ENCODE peak calls at places on chromosomes 7 and 10, in nine cellular contexts. One of them, this sample, is unnamed.

GRCh38 chr7:32477649-32477980 is 12.6 kb downstream of the LSM5 start:
- DNase-seq in activated CD4-positive, alpha-beta T cell treated with anti-CD3 and anti-CD28 coated beads, Interleukin-2, amount 10 ng/mL, durations not matched to agents 7 days and 5 days: no peak
- DNase-seq in heart right ventricle: no peak
- DNase-seq in HuH-7: no peak
- DNase-seq in NCI-H524 treated with DMSO at 0.1 percent for 48 hours: no peak
- DNase-seq in renal cortical epithelial cell: no peak
- DNase-seq in NCI-H446 treated with DMSO at 0.1 percent for 48 hours: no peak
- DNase-seq in COR-L47: no peak
- DNase-seq in glomerular endothelial cell: no peak
- DNase-seq in this sample: no peak

GRCh38 chr7:145624618-145625017 is 492.0 kb upstream of the CNTNAP2 start:
- DNase-seq in glomerular endothelial cell: no peak
- DNase-seq in NCI-H524 treated with DMSO at 0.1 percent for 48 hours: no peak
- DNase-seq in COR-L47: no peak
- DNase-seq in heart right ventricle: no peak
- DNase-seq in renal cortical epithelial cell: no peak
- DNase-seq in HuH-7: no peak
- DNase-seq in NCI-H446 treated with DMSO at 0.1 percent for 48 hours: no peak
- DNase-seq in activated CD4-positive, alpha-beta T cell treated with anti-CD3 and anti-CD28 coated beads, Interleukin-2, amount 10 ng/mL, durations not matched to agents 7 days and 5 days: no peak
- DNase-seq in this sample: no peak

GRCh38 chr7:14294637-14295036 is 305.2 kb upstream of the ETV1 start:
- DNase-seq in HuH-7: no peak
- DNase-seq in activated CD4-positive, alpha-beta T cell treated with anti-CD3 and anti-CD28 coated beads, Interleukin-2, amount 10 ng/mL, durations not matched to agents 7 days and 5 days: no peak
- DNase-seq in renal cortical epithelial cell: no peak
- DNase-seq in heart right ventricle: no peak
- DNase-seq in glomerular endothelial cell: no peak
- DNase-seq in NCI-H446 treated with DMSO at 0.1 percent for 48 hours: no peak
- DNase-seq in COR-L47: no peak
- DNase-seq in NCI-H524 treated with DMSO at 0.1 percent for 48 hours: no peak
- DNase-seq in this sample: no peak

GRCh38 chr10:77463499-77463898 is 174.1 kb downstream of the KCNMA1 start:
- DNase-seq in renal cortical epithelial cell: no peak
- DNase-seq in glomerular endothelial cell: no peak
- DNase-seq in NCI-H524 treated with DMSO at 0.1 percent for 48 hours: no peak
- DNase-seq in activated CD4-positive, alpha-beta T cell treated with anti-CD3 and anti-CD28 coated beads, Interleukin-2, amount 10 ng/mL, durations not matched to agents 7 days and 5 days: no peak
- DNase-seq in heart right ventricle: no peak
- DNase-seq in HuH-7: no peak
- DNase-seq in NCI-H446 treated with DMSO at 0.1 percent for 48 hours: no peak
- DNase-seq in COR-L47: no peak
- DNase-seq in this sample: no peak

GRCh38 chr10:97849491-97850402 is at the start of gene GOLGA7B:
- DNase-seq in COR-L47: peak; percentile 22
- DNase-seq in NCI-H524 treated with DMSO at 0.1 percent for 48 hours: no peak
- DNase-seq in heart right ventricle: no peak
- DNase-seq in glomerular endothelial cell: no peak
- DNase-seq in renal cortical epithelial cell: no peak
- DNase-seq in HuH-7: peak; percentile 85
- DNase-seq in NCI-H446 treated with DMSO at 0.1 percent for 48 hours: no peak
- DNase-seq in activated CD4-positive, alpha-beta T cell treated with anti-CD3 and anti-CD28 coated beads, Interleukin-2, amount 10 ng/mL, durations not matched to agents 7 days and 5 days: peak; percentile 71
- DNase-seq in this sample: no peak

GRCh38 chr10:30977385-30977784 is 54.3 kb downstream of the ZNF438 start:
- DNase-seq in activated CD4-positive, alpha-beta T cell treated with anti-CD3 and anti-CD28 coated beads, Interleukin-2, amount 10 ng/mL, durations not matched to agents 7 days and 5 days: no peak
- DNase-seq in HuH-7: no peak
- DNase-seq in heart right ventricle: no peak
- DNase-seq in renal cortical epithelial cell: peak; percentile 57
- DNase-seq in glomerular endothelial cell: no peak
- DNase-seq in NCI-H446 treated with DMSO at 0.1 percent for 48 hours: no peak
- DNase-seq in NCI-H524 treated with DMSO at 0.1 percent for 48 hours: no peak
- DNase-seq in COR-L47: no peak
- DNase-seq in this sample: no peak

GRCh38 chr7:25389489-25390106 is 161.3 kb upstream of the NPVF start:
- DNase-seq in NCI-H524 treated with DMSO at 0.1 percent for 48 hours: no peak
- DNase-seq in HuH-7: peak; percentile 26
- DNase-seq in heart right ventricle: peak; percentile 21
- DNase-seq in renal cortical epithelial cell: peak; percentile 53
- DNase-seq in COR-L47: peak; percentile 49
- DNase-seq in activated CD4-positive, alpha-beta T cell treated with anti-CD3 and anti-CD28 coated beads, Interleukin-2, amount 10 ng/mL, durations not matched to agents 7 days and 5 days: peak; percentile 35
- DNase-seq in NCI-H446 treated with DMSO at 0.1 percent for 48 hours: peak; percentile 55
- DNase-seq in glomerular endothelial cell: peak; percentile 34
- DNase-seq in this sample: no peak

GRCh38 chr10:132588301-132589013 is 50.9 kb downstream of the INPP5A start:
- DNase-seq in NCI-H524 treated with DMSO at 0.1 percent for 48 hours: no peak
- DNase-seq in renal cortical epithelial cell: no peak
- DNase-seq in NCI-H446 treated with DMSO at 0.1 percent for 48 hours: no peak
- DNase-seq in activated CD4-positive, alpha-beta T cell treated with anti-CD3 and anti-CD28 coated beads, Interleukin-2, amount 10 ng/mL, durations not matched to agents 7 days and 5 days: peak; percentile 20
- DNase-seq in heart right ventricle: peak; percentile 84
- DNase-seq in HuH-7: no peak
- DNase-seq in glomerular endothelial cell: peak; percentile 41
- DNase-seq in COR-L47: no peak
- DNase-seq in this sample: peak; percentile 70

GRCh38 chr7:101882595-101883564 is 65.5 kb downstream of the CUX1 start:
- DNase-seq in COR-L47: peak; percentile 67
- DNase-seq in NCI-H446 treated with DMSO at 0.1 percent for 48 hours: peak; percentile 70
- DNase-seq in heart right ventricle: peak; percentile 87
- DNase-seq in HuH-7: peak; percentile 80
- DNase-seq in renal cortical epithelial cell: peak; percentile 99
- DNase-seq in NCI-H524 treated with DMSO at 0.1 percent for 48 hours: no peak
- DNase-seq in activated CD4-positive, alpha-beta T cell treated with anti-CD3 and anti-CD28 coated beads, Interleukin-2, amount 10 ng/mL, durations not matched to agents 7 days and 5 days: no peak
- DNase-seq in glomerular endothelial cell: peak; percentile 99
- DNase-seq in this sample: no peak

GRCh38 chr10:107548301-107548700 is 383.8 kb upstream of the SORCS1 start:
- DNase-seq in NCI-H524 treated with DMSO at 0.1 percent for 48 hours: no peak
- DNase-seq in HuH-7: no peak
- DNase-seq in COR-L47: no peak
- DNase-seq in glomerular endothelial cell: no peak
- DNase-seq in heart right ventricle: no peak
- DNase-seq in renal cortical epithelial cell: peak; percentile 29
- DNase-seq in activated CD4-positive, alpha-beta T cell treated with anti-CD3 and anti-CD28 coated beads, Interleukin-2, amount 10 ng/mL, durations not matched to agents 7 days and 5 days: no peak
- DNase-seq in NCI-H446 treated with DMSO at 0.1 percent for 48 hours: no peak
- DNase-seq in this sample: no peak